ENCODE peak calls at places on chromosomes 7 and 10, in seven cellular contexts. L is sigmoid colon, X is fibroblast of mammary gland, J is transverse colon, S is fibroblast of pulmonary artery, W is AG10803, M is fibroblast of lung. B is an unnamed sample.
A peak's percentile ranks its signal among the peaks of the same experiment; 100 is the strongest.

GRCh38 chr7:90271753-90272152 is 26.8 kb downstream of the CFAP69 start:
- DNase-seq in L (no peak), J (no peak), S (peak; percentile 76), W (peak; percentile 88), M (peak; percentile 72), X (peak; percentile 92), B (no peak)

GRCh38 chr7:43647314-43647691 is 64.4 kb downstream of the STK17A start:
- DNase-seq in W (peak; percentile 82), J (no peak), M (peak; percentile 69), L (no peak), X (peak; percentile 60), S (peak; percentile 84), B (no peak)

GRCh38 chr7:29335188-29336083 is 140.9 kb downstream of the CHN2 start:
- DNase-seq in X (no peak), L (no peak), S (no peak), W (no peak), M (no peak), J (no peak), B (no peak)

GRCh38 chr7:3927446-3928110 is 626.5 kb downstream of the SDK1 start:
- DNase-seq in X (no peak), S (no peak), W (no peak), L (no peak), J (no peak), M (no peak), B (no peak)

GRCh38 chr7:101691822-101692384 is 62.8 kb upstream of the MYL10 start:
- DNase-seq in W (no peak), X (no peak), M (no peak), S (no peak), L (no peak), J (peak; percentile 64), B (no peak)

GRCh38 chr10:53122265-53122664 is 349.7 kb upstream of the MBL2 start:
- DNase-seq in J (no peak), M (no peak), X (no peak), S (no peak), L (no peak), W (no peak), B (no peak)

GRCh38 chr10:70886921-70887665 is 1.3 kb downstream of the PCBD1 start:
- DNase-seq in M (no peak), X (no peak), J (no peak), S (no peak), L (no peak), W (no peak), B (no peak)

GRCh38 chr7:139647085-139647484 is 123.6 kb downstream of the CLEC2L start:
- DNase-seq in L (no peak), W (no peak), S (no peak), M (no peak), J (no peak), X (no peak), B (peak; percentile 46)

GRCh38 chr7:75977741-75978140 is 16.7 kb downstream of the TMEM120A start:
- DNase-seq in S (peak; percentile 53), X (peak; percentile 87), L (peak; percentile 88), J (no peak), W (peak; percentile 64), M (peak; percentile 62), B (no peak)

GRCh38 chr7:3683886-3684539 is 383.0 kb downstream of the SDK1 start:
- DNase-seq in S (no peak), J (peak; percentile 33), X (no peak), M (no peak), L (no peak), W (no peak), B (no peak)

GRCh38 chr10:87763086-87763861 is 54.8 kb downstream of the ATAD1 start:
- DNase-seq in J (no peak), X (no peak), M (no peak), S (no peak), L (no peak), W (no peak), B (no peak)

GRCh38 chr7:78769551-78770101 is 683.8 kb downstream of the MAGI2 start:
- DNase-seq in L (no peak), M (peak; percentile 13), J (no peak), X (peak; percentile 13), S (no peak), W (no peak), B (no peak)

GRCh38 chr7:158587425-158588084 is at the start of gene PTPRN2:
- DNase-seq in M (peak; percentile 54), L (peak; percentile 70), S (peak; percentile 56), X (peak; percentile 28), W (peak; percentile 30), J (peak; percentile 72), B (peak; percentile 55)

GRCh38 chr7:106614751-106615150 is 46.2 kb downstream of the CCDC71L start:
- DNase-seq in L (no peak), W (peak; percentile 67), J (no peak), M (no peak), X (no peak), S (no peak), B (no peak)

DNA sequence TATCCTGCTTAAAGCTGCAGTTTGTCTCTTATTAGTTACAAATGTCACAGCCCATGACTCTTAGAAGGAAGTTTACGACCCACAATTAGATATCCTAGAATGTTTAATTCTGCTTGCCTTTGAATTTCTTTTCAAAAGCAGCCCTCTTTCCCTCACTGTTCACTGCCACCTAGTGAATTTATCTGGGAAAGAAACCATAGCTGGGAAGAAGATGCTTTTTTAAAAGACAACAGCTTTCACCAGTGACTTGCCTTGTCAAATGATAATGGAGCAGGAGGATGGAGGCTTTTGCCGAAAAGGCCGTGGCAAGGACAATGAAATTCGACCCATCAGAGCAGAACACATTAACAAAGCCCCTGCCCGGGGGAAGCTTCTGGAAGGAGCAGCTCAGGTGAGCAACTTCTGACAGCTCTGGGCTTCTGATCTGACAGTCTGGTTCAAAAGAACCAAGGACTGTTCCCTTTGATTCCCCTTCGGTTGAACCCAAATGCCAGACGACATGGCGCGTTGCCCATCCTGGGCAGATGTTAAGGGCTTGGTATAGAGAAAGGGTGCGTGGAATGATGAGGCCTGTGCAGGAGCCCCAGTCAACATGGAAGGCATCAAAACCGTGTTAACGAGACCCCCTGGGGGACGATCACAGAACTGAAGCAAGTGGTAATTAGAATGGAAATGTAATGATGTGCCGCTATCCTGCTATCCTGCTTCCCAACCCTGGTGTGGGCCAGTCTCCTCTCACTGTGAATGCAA is 236.8 kb downstream of the FRMD4A start:
- DNase-seq in W (peak; percentile 62), J (no peak), X (peak; percentile 58), L (no peak), S (peak; percentile 70), M (peak; percentile 70), B (peak; percentile 3)
- TF ChIP-seq CTCF in W (peak; percentile 80), J (no peak), X (peak; percentile 71), L (peak; percentile 19), S (peak; percentile 63), M (peak; percentile 64), B (no peak)

DNA sequence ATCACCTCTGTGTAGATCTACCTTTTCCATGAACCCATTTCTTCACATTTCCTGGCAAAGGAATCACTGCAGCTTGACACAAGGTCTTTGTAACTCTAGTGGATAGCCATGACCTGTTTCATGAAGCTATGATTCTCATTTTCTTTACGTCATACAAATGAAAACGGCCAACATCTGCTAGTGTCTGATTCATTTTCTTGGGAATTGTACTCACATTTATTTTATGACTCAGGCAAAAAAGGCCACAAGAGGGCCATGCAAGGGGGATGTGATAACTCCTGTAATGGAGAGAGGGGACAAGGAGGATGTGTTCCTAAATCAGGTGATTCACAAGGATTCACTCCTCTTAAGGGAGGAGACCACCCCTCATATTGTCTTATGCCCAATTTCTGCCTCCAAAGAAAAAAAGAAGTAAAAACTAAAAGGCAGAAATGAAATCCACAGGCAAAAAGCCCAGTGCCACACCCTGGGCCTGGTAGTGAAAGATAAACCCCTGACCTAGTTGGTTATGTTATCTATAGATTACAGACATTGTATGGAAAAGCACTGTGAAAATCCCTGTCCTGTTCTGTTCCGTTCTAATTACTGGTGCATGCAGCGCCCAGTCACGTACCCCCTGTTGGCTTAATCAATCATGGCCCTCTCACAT is 249.9 kb downstream of the IPMK start:
- DNase-seq in S (peak; percentile 85), J (no peak), X (peak; percentile 98), L (no peak), M (peak; percentile 5), W (peak; percentile 84), B (no peak)
- TF ChIP-seq CTCF in S (peak; percentile 37), J (no peak), X (peak; percentile 39), L (no peak), M (peak; percentile 25), W (peak; percentile 44), B (no peak)

GRCh38 chr10:43221419-43222293 is 45.2 kb downstream of the RASGEF1A start:
- DNase-seq in S (no peak), J (peak; percentile 8), X (no peak), L (peak; percentile 45), M (no peak), W (no peak), B (no peak)
- TF ChIP-seq CTCF in S (peak; percentile 15), J (no peak), X (peak; percentile 14), L (no peak), M (no peak), W (no peak), B (no peak)

DNA sequence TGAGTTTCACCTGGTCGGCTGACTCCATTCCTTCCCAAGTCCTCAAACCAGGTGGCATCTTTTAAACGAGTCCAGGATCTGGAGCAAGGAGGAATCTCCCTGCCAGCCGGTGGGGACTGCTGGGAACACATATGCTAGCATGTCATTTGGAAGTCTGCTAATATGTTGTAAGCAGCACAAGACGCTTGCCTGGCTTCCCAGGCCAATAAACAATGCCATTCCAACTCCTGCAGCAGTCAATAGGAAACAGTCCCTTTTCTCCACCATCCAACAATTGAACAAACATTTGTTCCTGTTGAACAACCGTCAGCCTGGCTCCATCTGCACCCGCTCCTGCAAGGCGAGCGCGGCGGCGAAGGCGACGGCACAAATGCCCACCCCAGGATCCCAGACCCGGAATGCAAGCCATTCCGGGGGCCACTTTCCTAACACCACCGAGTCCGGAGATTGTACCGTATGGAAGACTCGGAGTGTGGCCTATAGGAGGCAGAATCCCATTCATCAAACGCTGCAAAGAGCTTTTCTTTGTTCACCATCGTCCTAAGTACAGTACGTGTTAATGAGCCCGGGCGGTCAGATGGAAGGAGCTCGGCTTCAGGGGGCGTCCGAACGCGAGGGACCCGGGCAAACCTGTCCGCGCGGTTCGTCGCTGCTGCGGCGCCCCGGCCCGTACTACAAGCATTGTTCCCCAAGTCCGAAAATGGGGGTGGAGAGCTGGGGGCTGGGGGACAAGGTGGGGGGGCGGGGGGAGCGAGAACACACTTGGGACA is 1.6 kb downstream of the FAM53B start:
- DNase-seq in W (peak; percentile 33), S (no peak), J (no peak), X (peak; percentile 38), M (peak; percentile 33), L (peak; percentile 78), B (no peak)
- TF ChIP-seq CTCF in W (peak; percentile 45), S (peak; percentile 43), J (peak; percentile 36), X (peak; percentile 27), M (no peak), L (no peak), B (no peak)